ENCODE peak calls at places on chromosomes 2 and 18, in six cellular contexts. One of them, this sample, is unnamed. For H3K4me1, the result is how much of the 10 kb centered on the place peaks cover.

GRCh38 chr18:24456549-24456948 is 3.9 kb upstream of the HRH4 start:
- DNase-seq in adipocyte: no peak
- DNase-seq in neural progenitor cell: no peak
- DNase-seq in aorta: no peak
- DNase-seq in psoas muscle: no peak
- DNase-seq in tibial nerve: no peak
- DNase-seq in this sample: no peak

GRCh38 chr2:7377861-7378569 is 460.8 kb downstream of the RNF144A start:
- DNase-seq in psoas muscle: no peak
- DNase-seq in tibial nerve: no peak
- DNase-seq in neural progenitor cell: peak
- DNase-seq in adipocyte: no peak
- DNase-seq in aorta: no peak
- DNase-seq in this sample: no peak

GRCh38 chr2:239695728-239696240 is 295.0 kb upstream of the HDAC4 start:
- DNase-seq in psoas muscle: no peak
- DNase-seq in neural progenitor cell: no peak
- DNase-seq in tibial nerve: no peak
- DNase-seq in adipocyte: no peak
- DNase-seq in aorta: no peak
- DNase-seq in this sample: no peak

GRCh38 chr2:38706846-38707345 is 41.0 kb downstream of the GALM start:
- DNase-seq in tibial nerve: no peak
- DNase-seq in aorta: no peak
- DNase-seq in neural progenitor cell: no peak
- DNase-seq in psoas muscle: no peak
- DNase-seq in adipocyte: no peak
- DNase-seq in this sample: no peak

GRCh38 chr2:112084689-112085381 is 29.8 kb downstream of the TMEM87B start:
- DNase-seq in neural progenitor cell: no peak
- DNase-seq in adipocyte: no peak
- DNase-seq in tibial nerve: no peak
- DNase-seq in aorta: no peak
- DNase-seq in psoas muscle: no peak
- DNase-seq in this sample: no peak

GRCh38 chr2:126115975-126116374 is 540.0 kb upstream of the GYPC start:
- DNase-seq in aorta: no peak
- DNase-seq in tibial nerve: no peak
- DNase-seq in neural progenitor cell: peak
- DNase-seq in adipocyte: no peak
- DNase-seq in psoas muscle: no peak
- DNase-seq in this sample: no peak

GRCh38 chr2:1593371-1594205 is 150.7 kb downstream of the PXDN start:
- DNase-seq in tibial nerve: no peak
- DNase-seq in aorta: peak
- DNase-seq in adipocyte: peak
- DNase-seq in psoas muscle: no peak
- DNase-seq in neural progenitor cell: peak
- DNase-seq in this sample: no peak

GRCh38 chr2:176583530-176584101 is 314.4 kb downstream of the MTX2 start:
- DNase-seq in aorta: no peak
- DNase-seq in adipocyte: no peak
- DNase-seq in neural progenitor cell: no peak
- DNase-seq in tibial nerve: no peak
- DNase-seq in psoas muscle: peak
- DNase-seq in this sample: no peak

GRCh38 chr2:43083710-43084698 is 142.4 kb downstream of the ZFP36L2 start:
- DNase-seq in aorta: peak
- DNase-seq in adipocyte: peak
- DNase-seq in tibial nerve: no peak
- DNase-seq in psoas muscle: peak
- DNase-seq in neural progenitor cell: peak
- DNase-seq in this sample: no peak

GRCh38 chr2:151733781-151734672 is at the start of gene NEB:
- DNase-seq in adipocyte: no peak
- DNase-seq in neural progenitor cell: no peak
- DNase-seq in aorta: no peak
- DNase-seq in tibial nerve: no peak
- DNase-seq in psoas muscle: peak
- DNase-seq in this sample: no peak

GRCh38 chr2:768484-768883 is 91.3 kb upstream of the TMEM18 start:
- DNase-seq in aorta: no peak
- DNase-seq in tibial nerve: no peak
- DNase-seq in psoas muscle: no peak
- DNase-seq in neural progenitor cell: no peak
- DNase-seq in adipocyte: no peak
- DNase-seq in this sample: no peak

GRCh38 chr18:61901334-61901986 is 8.7 kb upstream of the RNF152 start:
- DNase-seq in tibial nerve: peak
- DNase-seq in psoas muscle: no peak
- DNase-seq in aorta: no peak
- DNase-seq in neural progenitor cell: peak
- DNase-seq in adipocyte: peak
- DNase-seq in this sample: no peak

GRCh38 chr2:238119756-238120462 is 18.6 kb upstream of the KLHL30 start:
- DNase-seq in adipocyte: no peak
- DNase-seq in aorta: peak
- DNase-seq in tibial nerve: no peak
- DNase-seq in neural progenitor cell: no peak
- DNase-seq in psoas muscle: peak
- DNase-seq in this sample: no peak

GRCh38 chr18:52442686-52443085 is 102.7 kb downstream of the DCC start:
- DNase-seq in psoas muscle: no peak
- DNase-seq in aorta: no peak
- DNase-seq in neural progenitor cell: no peak
- DNase-seq in tibial nerve: no peak
- DNase-seq in adipocyte: no peak
- DNase-seq in this sample: no peak

GRCh38 chr2:10466801-10467200 is 18.7 kb upstream of the ODC1 start:
- DNase-seq in tibial nerve: no peak
- DNase-seq in aorta: peak
- DNase-seq in neural progenitor cell: no peak
- DNase-seq in psoas muscle: no peak
- DNase-seq in adipocyte: no peak
- DNase-seq in this sample: no peak

GRCh38 chr2:202278036-202278760 is 12.6 kb downstream of the NOP58 start:
- DNase-seq in tibial nerve: no peak
- DNase-seq in adipocyte: peak
- DNase-seq in neural progenitor cell: no peak
- DNase-seq in aorta: no peak
- DNase-seq in psoas muscle: no peak
- DNase-seq in this sample: no peak

GRCh38 chr2:12835733-12836132 is 119.0 kb downstream of the TRIB2 start:
- DNase-seq in tibial nerve: no peak
- DNase-seq in neural progenitor cell: no peak
- DNase-seq in adipocyte: no peak
- DNase-seq in psoas muscle: no peak
- DNase-seq in aorta: no peak
- DNase-seq in this sample: no peak

GRCh38 chr2:234949762-234950434 is 1.9 kb upstream of the SH3BP4 start:
- DNase-seq in psoas muscle: no peak
- DNase-seq in adipocyte: peak
- DNase-seq in tibial nerve: no peak
- DNase-seq in aorta: no peak
- DNase-seq in neural progenitor cell: no peak
- DNase-seq in this sample: no peak

GRCh38 chr18:36366994-36367839 is 69.7 kb downstream of the FHOD3 start:
- DNase-seq in psoas muscle: peak
- DNase-seq in tibial nerve: no peak
- DNase-seq in adipocyte: no peak
- DNase-seq in neural progenitor cell: no peak
- DNase-seq in aorta: peak
- DNase-seq in this sample: no peak

GRCh38 chr2:112157472-112157871 is 19.3 kb downstream of the FBLN7 start:
- DNase-seq in neural progenitor cell: no peak
- DNase-seq in adipocyte: no peak
- DNase-seq in psoas muscle: no peak
- DNase-seq in tibial nerve: no peak
- DNase-seq in aorta: no peak
- DNase-seq in this sample: no peak

GRCh38 chr2:37614061-37614802 is 57.2 kb downstream of the CDC42EP3 start:
- DNase-seq in tibial nerve: no peak
- DNase-seq in psoas muscle: no peak
- DNase-seq in neural progenitor cell: no peak
- DNase-seq in adipocyte: peak
- DNase-seq in aorta: peak
- DNase-seq in this sample: no peak

GRCh38 chr2:16664052-16664731 is 1.4 kb downstream of the CYRIA start:
- DNase-seq in psoas muscle: peak
- DNase-seq in tibial nerve: no peak
- DNase-seq in neural progenitor cell: peak
- DNase-seq in aorta: peak
- DNase-seq in adipocyte: no peak
- DNase-seq in this sample: no peak

GRCh38 chr2:1715184-1716012 is 28.9 kb downstream of the PXDN start:
- DNase-seq in adipocyte: peak
- DNase-seq in psoas muscle: no peak
- DNase-seq in aorta: no peak
- DNase-seq in tibial nerve: no peak
- DNase-seq in neural progenitor cell: no peak
- DNase-seq in this sample: no peak

GRCh38 chr2:233823731-233824121 is 30.6 kb downstream of the HJURP start:
- DNase-seq in adipocyte: no peak
- DNase-seq in tibial nerve: no peak
- DNase-seq in neural progenitor cell: no peak
- DNase-seq in psoas muscle: no peak
- DNase-seq in aorta: peak
- DNase-seq in this sample: no peak

DNA sequence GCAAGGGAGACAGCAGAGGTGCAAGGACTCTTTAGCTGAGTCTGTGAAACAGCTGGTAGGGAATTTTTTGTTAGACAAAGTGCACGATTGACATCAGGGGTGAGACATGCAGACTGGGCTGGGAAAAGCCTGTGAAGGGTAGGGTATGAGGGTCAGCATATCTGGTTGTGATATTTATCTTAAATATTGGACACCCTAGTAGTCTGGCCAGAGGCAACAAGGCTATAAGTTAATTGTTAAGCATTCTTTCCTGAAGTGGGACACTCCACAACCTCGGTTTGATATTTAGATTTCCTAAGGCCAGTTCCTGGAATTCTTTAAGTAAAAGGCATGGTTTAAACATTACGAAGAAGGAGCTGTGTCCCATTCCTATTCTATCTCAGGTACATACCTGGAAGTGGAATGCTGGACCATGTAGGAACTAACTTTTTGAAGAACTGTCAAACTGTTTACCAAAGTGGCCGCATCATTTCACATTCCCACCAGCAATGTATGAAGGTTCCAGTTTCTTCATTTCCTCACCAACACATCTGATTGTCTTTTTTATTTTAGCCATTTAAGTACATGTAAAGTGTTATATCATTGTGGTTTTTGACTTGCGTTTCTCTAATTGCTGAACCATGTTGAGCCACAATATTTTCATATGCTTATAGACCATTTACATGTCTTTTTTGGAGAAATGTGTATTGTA is 22.5 kb downstream of the EHBP1 start:
- DNase-seq in tibial nerve: no peak
- DNase-seq in neural progenitor cell: no peak
- DNase-seq in adipocyte: no peak
- DNase-seq in aorta: no peak
- DNase-seq in psoas muscle: no peak
- DNase-seq in this sample: no peak
- H3K4me1 ChIP-seq in tibial nerve: under half
- H3K4me1 ChIP-seq in neural progenitor cell: under half
- H3K4me1 ChIP-seq in adipocyte: under half
- H3K4me1 ChIP-seq in aorta: under half
- H3K4me1 ChIP-seq in psoas muscle: under half
- H3K4me1 ChIP-seq in this sample: under half

DNA sequence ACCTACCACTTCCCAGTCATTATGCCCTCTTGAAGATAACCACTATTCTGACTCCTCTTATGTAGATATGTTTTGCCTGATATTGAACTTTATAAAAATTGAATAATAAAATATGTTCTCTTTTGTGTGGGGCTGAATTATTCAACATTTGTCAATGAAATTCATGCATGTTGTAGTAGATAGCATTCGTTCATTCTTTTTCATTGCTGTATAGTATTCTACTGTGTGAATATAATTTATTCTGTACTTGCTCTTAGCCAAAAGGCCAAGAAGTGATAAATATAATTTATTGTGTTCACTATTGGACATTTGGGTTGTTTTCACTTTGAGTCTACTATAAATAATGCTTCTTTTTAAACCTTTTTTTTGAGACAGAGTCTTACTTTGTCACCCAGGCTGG is 29.0 kb downstream of the EML6 start:
- DNase-seq in psoas muscle: no peak
- DNase-seq in aorta: no peak
- DNase-seq in neural progenitor cell: no peak
- DNase-seq in tibial nerve: no peak
- DNase-seq in adipocyte: no peak
- DNase-seq in this sample: no peak
- H3K4me1 ChIP-seq in psoas muscle: under half
- H3K4me1 ChIP-seq in aorta: under half
- H3K4me1 ChIP-seq in neural progenitor cell: under half
- H3K4me1 ChIP-seq in tibial nerve: under half
- H3K4me1 ChIP-seq in adipocyte: under half
- H3K4me1 ChIP-seq in this sample: under half

DNA sequence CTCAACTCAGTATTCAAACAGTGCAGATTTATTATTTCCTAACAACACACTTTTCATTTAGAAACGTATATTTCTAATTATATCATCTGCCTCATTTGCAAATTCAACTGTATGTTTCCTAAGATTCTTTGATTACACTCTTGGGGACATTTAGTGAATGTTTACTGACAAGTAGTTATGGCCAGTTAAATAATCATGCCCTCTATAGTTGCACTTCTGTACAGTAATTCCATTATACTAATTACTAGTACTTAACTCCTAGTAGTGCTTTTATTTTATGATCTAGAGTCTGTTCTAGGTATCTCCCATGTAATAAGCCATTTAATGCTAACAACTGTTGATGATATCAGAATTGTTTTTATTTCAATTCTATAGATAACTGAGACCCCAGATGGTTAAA is 357.9 kb downstream of the ERBB4 start:
- DNase-seq in psoas muscle: no peak
- DNase-seq in adipocyte: no peak
- DNase-seq in tibial nerve: no peak
- DNase-seq in neural progenitor cell: no peak
- DNase-seq in aorta: no peak
- DNase-seq in this sample: no peak
- H3K4me1 ChIP-seq in psoas muscle: under half
- H3K4me1 ChIP-seq in adipocyte: under half
- H3K4me1 ChIP-seq in tibial nerve: under half
- H3K4me1 ChIP-seq in neural progenitor cell: under half
- H3K4me1 ChIP-seq in aorta: under half
- H3K4me1 ChIP-seq in this sample: under half

DNA sequence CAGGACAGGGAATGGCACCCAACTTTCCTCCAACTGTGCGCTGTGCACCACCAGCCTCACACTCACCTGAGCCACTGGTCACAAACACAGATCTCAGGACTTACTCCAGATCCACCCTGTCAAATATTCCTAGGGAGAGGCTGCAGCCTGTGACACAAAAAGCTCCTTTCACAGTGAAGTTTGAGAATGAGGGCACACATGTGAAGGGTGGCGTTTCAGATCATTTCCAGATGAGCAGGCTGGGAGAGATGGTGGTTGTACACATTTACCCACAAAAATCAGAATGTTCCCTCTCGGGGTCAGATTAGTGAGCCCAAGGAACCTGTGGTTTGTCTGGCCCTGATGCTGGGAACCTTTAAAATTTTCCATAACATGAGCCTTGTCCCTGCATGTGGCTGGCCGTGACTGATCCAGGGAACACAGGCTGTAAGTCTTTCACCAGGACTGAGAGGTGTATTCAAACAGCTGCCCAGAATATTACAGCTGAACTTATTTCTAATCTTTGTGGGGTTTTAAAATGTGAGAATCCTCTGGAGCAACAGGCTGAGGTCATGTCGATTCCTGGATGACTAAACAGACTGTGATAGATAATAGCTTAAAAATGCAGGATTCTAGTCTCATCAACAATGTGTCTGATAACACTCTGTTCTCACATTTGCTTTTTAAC is 35.4 kb downstream of the IL1R2 start:
- DNase-seq in tibial nerve: no peak
- DNase-seq in neural progenitor cell: no peak
- DNase-seq in aorta: no peak
- DNase-seq in psoas muscle: no peak
- DNase-seq in adipocyte: peak
- DNase-seq in this sample: no peak
- H3K4me1 ChIP-seq in tibial nerve: under half
- H3K4me1 ChIP-seq in neural progenitor cell: under half
- H3K4me1 ChIP-seq in aorta: under half
- H3K4me1 ChIP-seq in psoas muscle: under half
- H3K4me1 ChIP-seq in adipocyte: half or more
- H3K4me1 ChIP-seq in this sample: under half

This sample was measured in effector memory CD4-positive, alpha-beta T cell.